ENCODE peak calls at places on chromosome 16, in eight cellular contexts. G, L, I, X, S, Q, A and P are unnamed samples.

GRCh38 chr16:46932802-46933201 is 40.7 kb downstream of the DNAJA2 start:
- DNase-seq in G (peak; percentile 36), L (no peak), I (no peak), X (no peak), S (no peak), Q (no peak), A (no peak), P (no peak)

GRCh38 chr16:58444265-58444664 is 52.0 kb downstream of the GINS3 start:
- DNase-seq in G (no peak), L (no peak), I (no peak), X (no peak), S (no peak), Q (no peak), A (no peak), P (no peak)

GRCh38 chr16:14002416-14002815 is 68.7 kb upstream of the MRTFB start:
- DNase-seq in G (no peak), L (no peak), I (no peak), X (no peak), S (no peak), Q (no peak), A (no peak), P (no peak)

GRCh38 chr16:86676216-86676800 is 98.0 kb downstream of the FOXL1 start:
- DNase-seq in G (no peak), L (no peak), I (no peak), X (no peak), S (no peak), Q (no peak), A (no peak), P (no peak)

GRCh38 chr16:17125671-17126070 is 345.1 kb downstream of the XYLT1 start:
- DNase-seq in G (no peak), L (no peak), I (no peak), X (no peak), S (no peak), Q (no peak), A (no peak), P (no peak)

GRCh38 chr16:78183886-78184553 is 84.6 kb downstream of the WWOX start:
- DNase-seq in G (no peak), L (no peak), I (no peak), X (no peak), S (no peak), Q (no peak), A (no peak), P (no peak)

GRCh38 chr16:89006036-89006752 is 29.2 kb upstream of the CBFA2T3 start:
- DNase-seq in G (no peak), L (no peak), I (peak; percentile 52), X (no peak), S (no peak), Q (peak; percentile 14), A (no peak), P (no peak)

GRCh38 chr16:82042144-82042543 is 7.1 kb downstream of the HSD17B2 start:
- DNase-seq in G (no peak), L (no peak), I (no peak), X (no peak), S (no peak), Q (no peak), A (no peak), P (no peak)

GRCh38 chr16:86604436-86605220 is 26.3 kb downstream of the FOXL1 start:
- DNase-seq in G (no peak), L (no peak), I (no peak), X (no peak), S (peak; percentile 42), Q (no peak), A (no peak), P (no peak)

GRCh38 chr16:88939814-88940195 is 37.2 kb downstream of the CBFA2T3 start:
- DNase-seq in G (no peak), L (no peak), I (peak; percentile 66), X (no peak), S (no peak), Q (peak; percentile 66), A (no peak), P (no peak)

GRCh38 chr16:52405441-52405840 is 141.5 kb downstream of the TOX3 start:
- DNase-seq in G (no peak), L (no peak), I (no peak), X (no peak), S (no peak), Q (no peak), A (no peak), P (no peak)

GRCh38 chr16:55811811-55812210 is 21.1 kb downstream of the CES1 start:
- DNase-seq in G (no peak), L (no peak), I (no peak), X (no peak), S (no peak), Q (no peak), A (no peak), P (no peak)

GRCh38 chr16:10554569-10554968 is 25.8 kb downstream of the EMP2 start:
- DNase-seq in G (no peak), L (no peak), I (no peak), X (no peak), S (no peak), Q (no peak), A (no peak), P (no peak)

GRCh38 chr16:57188711-57189002 is 2.5 kb downstream of the RSPRY1 start:
- DNase-seq in G (no peak), L (no peak), I (no peak), X (no peak), S (no peak), Q (no peak), A (no peak), P (no peak)

GRCh38 chr16:57185945-57186629 is at the start of the genes PSME3IP1 and RSPRY1:
- DNase-seq in G (peak; percentile 98), L (peak; percentile 100), I (peak; percentile 99), X (peak; percentile 100), S (peak; percentile 99), Q (peak; percentile 98), A (peak; percentile 99), P (peak; percentile 100)

GRCh38 chr16:57187508-57187854 is 1.4 kb downstream of the RSPRY1 start:
- DNase-seq in G (no peak), L (no peak), I (no peak), X (peak; percentile 11), S (peak; percentile 46), Q (no peak), A (no peak), P (no peak)

GRCh38 chr16:57185446-57185944 is 344 bp downstream of the PSME3IP1 start:
- DNase-seq in G (peak; percentile 53), L (peak; percentile 55), I (peak; percentile 70), X (peak; percentile 38), S (peak; percentile 55), Q (peak; percentile 54), A (peak; percentile 64), P (peak; percentile 75)

GRCh38 chr16:57186630-57187507 is 740 bp downstream of the RSPRY1 start:
- DNase-seq in G (no peak), L (peak; percentile 28), I (peak; percentile 56), X (peak; percentile 35), S (peak; percentile 51), Q (no peak), A (no peak), P (peak; percentile 50)
- TF ChIP-seq POLR2A in G (no peak), L (no peak), I (no peak), X (no peak), S (no peak), Q (no peak), A (no peak), P (no peak)

GRCh38 chr16:75086281-75086680 is 30.3 kb downstream of the LDHD start:
- DNase-seq in G (no peak), L (no peak), I (no peak), X (no peak), S (no peak), Q (no peak), A (no peak), P (no peak)
- TF ChIP-seq POLR2A in G (no peak), L (no peak), I (no peak), X (no peak), S (no peak), Q (no peak), A (no peak), P (no peak)

GRCh38 chr16:85316321-85316919 is 204.1 kb upstream of the CIBAR2 start:
- DNase-seq in G (peak; percentile 76), L (peak; percentile 96), I (peak; percentile 82), X (peak; percentile 79), S (peak; percentile 73), Q (peak; percentile 51), A (no peak), P (peak; percentile 81)

GRCh38 chr16:85316944-85317343 is 204.7 kb upstream of the CIBAR2 start:
- DNase-seq in G (no peak), L (no peak), I (no peak), X (no peak), S (no peak), Q (no peak), A (no peak), P (no peak)

GRCh38 chr16:85314633-85315032 is 202.4 kb upstream of the CIBAR2 start:
- DNase-seq in G (no peak), L (no peak), I (no peak), X (no peak), S (no peak), Q (no peak), A (no peak), P (no peak)

GRCh38 chr16:85317704-85318103 is 205.4 kb upstream of the CIBAR2 start:
- DNase-seq in G (no peak), L (no peak), I (no peak), X (no peak), S (no peak), Q (no peak), A (no peak), P (no peak)

DNA sequence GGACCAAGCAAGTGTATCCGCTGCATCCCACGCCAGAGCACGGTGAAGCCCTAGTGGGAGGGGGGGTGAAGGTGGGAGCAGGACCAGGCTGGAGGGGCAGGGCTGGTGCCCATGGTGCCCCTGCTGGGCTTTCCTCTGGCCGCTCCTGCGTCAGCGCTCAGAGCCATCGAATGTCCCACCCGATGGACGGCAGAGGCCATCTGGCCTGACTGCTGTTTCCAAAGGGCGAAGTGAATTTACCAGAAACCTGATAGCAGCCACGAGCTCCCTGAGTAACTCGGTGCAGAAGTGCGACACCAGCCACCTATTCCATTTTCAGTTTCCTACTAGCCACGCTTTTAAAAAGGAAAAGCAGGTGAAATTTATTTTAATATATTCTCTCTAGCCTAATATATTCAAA is 203.6 kb upstream of the CIBAR2 start:
- DNase-seq in G (no peak), L (no peak), I (no peak), X (no peak), S (no peak), Q (no peak), A (no peak), P (no peak)
- TF ChIP-seq POLR2A in G (no peak), L (no peak), I (no peak), X (no peak), S (no peak), Q (no peak), A (no peak), P (no peak)

DNA sequence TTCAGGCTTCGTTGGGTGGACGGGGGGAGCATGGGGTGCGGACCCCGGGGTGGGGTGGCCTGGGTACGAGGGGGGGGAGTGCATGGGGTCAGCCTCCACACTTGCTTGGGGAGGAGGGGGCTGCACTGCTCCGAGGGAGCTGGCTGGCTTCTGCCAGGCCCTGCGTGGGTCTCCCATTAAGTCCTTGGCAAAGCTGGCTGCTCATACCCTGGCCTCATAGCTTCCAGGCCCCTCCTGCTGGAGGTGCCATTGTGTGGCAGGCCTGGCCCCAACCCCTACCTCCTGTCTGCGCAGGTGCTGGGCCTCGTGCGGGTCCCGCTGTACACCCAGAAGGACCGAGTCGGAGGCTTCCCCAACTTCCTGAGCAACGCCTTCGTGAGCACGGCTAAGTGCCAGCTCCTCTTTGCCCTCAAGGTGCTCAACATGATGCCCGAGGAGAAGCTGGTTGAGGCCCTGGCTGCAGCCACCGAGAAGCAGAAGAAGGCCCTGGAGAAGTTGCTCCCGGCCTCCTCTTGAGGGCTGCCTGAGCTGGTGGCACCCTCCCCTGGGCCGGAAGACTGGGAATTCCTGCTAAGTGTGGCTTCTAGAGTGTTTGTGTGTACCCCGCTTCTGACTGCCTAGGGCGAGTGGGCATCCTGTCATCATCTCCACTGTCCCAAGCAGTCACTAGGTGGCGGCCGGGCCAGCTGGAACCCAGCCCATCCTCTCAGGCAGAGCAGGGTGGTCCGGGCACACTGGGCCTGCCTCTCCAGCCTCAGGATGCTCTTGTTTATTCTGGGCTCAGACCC is 1.5 kb downstream of the NUDT16L1 start:
- DNase-seq in G (no peak), L (no peak), I (peak; percentile 57), X (no peak), S (no peak), Q (peak; percentile 55), A (peak; percentile 44), P (no peak)
- TF ChIP-seq POLR2A in G (no peak), L (peak; percentile 26), I (no peak), X (no peak), S (no peak), Q (no peak), A (no peak), P (no peak)